ENCODE peak calls at places on chromosomes 11 and 22, in four cellular contexts. C is A549, H is K562, W is HepG2. F is an unnamed sample.

GRCh38 chr11:115501895-115502589 is 2.2 kb downstream of the CADM1 start:
- DNase-seq in W (peak), C (no peak), H (no peak), F (no peak)

GRCh38 chr22:37082251-37082650 is 27.3 kb downstream of the TMPRSS6 start:
- DNase-seq in W (no peak), C (no peak), H (no peak), F (no peak)

GRCh38 chr11:114399903-114400221 is 449 bp downstream of the C11orf71 start:
- DNase-seq in W (peak), H (peak), C (no peak), F (no peak)

GRCh38 chr11:63974259-63975143 is at the start of gene COX8A:
- DNase-seq in H (peak), W (peak), C (peak), F (peak)

GRCh38 chr11:17257200-17257599 is 19.3 kb upstream of the NUCB2 start:
- DNase-seq in C (peak), W (no peak), H (no peak), F (no peak)

GRCh38 chr11:57792870-57793269 is 31.3 kb downstream of the CTNND1 start:
- DNase-seq in C (peak), H (no peak), W (no peak), F (peak)

GRCh38 chr11:74380746-74381439 is 17.3 kb downstream of the PGM2L1 start:
- DNase-seq in W (no peak), H (no peak), C (peak), F (no peak)

GRCh38 chr22:24176630-24177029 is 4.7 kb upstream of the SUSD2 start:
- DNase-seq in W (no peak), H (no peak), C (no peak), F (no peak)

GRCh38 chr22:45170001-45170466 is 6.3 kb downstream of the NUP50 start:
- DNase-seq in H (peak), C (no peak), W (no peak), F (no peak)

GRCh38 chr11:122879785-122880184 is 2.8 kb upstream of the JHY start:
- DNase-seq in C (peak), W (no peak), H (no peak), F (no peak)

GRCh38 chr11:130728185-130729160 is 187.8 kb downstream of the SNX19 start:
- DNase-seq in C (no peak), H (no peak), W (no peak), F (no peak)

GRCh38 chr11:111823131-111823530 is 48.2 kb downstream of the ALG9 start:
- DNase-seq in C (no peak), H (no peak), W (no peak), F (no peak)

GRCh38 chr22:46202897-46203589 is 47.0 kb downstream of the CDPF1 start:
- DNase-seq in H (no peak), W (no peak), C (no peak), F (no peak)

GRCh38 chr11:129862123-129862522 is 33.3 kb downstream of the NFRKB start:
- DNase-seq in C (peak), W (no peak), H (no peak), F (no peak)

GRCh38 chr11:67289651-67290479 is 762 bp downstream of the ANKRD13D start:
- DNase-seq in W (no peak), C (peak), H (no peak), F (peak)

GRCh38 chr22:30705710-30706651 is 11.3 kb downstream of the OSBP2 start:
- DNase-seq in C (no peak), W (peak), H (no peak), F (no peak)

DNA sequence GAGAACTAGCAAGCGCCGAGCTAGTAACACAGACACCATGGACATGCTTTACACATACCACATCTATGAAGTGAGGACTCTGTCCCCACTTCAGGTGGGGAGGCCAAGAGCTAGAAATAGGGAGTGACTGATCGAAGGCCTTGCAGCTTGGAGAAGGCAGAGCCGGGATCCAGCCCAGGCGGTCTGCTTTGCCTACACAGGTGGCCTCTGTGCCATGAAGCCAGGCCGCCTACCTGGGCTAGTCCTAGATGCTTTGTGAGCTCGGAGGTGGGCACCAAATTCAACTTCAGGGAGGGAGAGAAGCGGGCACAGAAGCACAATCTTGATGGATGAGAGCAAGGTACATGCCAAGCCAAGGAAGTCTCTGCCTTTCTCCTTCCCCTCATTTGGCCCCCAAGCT is 117.2 kb downstream of the TIMP3 start:
- DNase-seq in W (no peak), H (no peak), C (no peak), F (no peak)
- TF ChIP-seq MYC in W (no peak), H (no peak), C (no peak), F (no peak)

GRCh38 chr22:25849514-25849913 is 107.5 kb downstream of the MYO18B start:
- DNase-seq in C (no peak), W (no peak), H (no peak), F (no peak)
- TF ChIP-seq JUN in C (no peak), W (no peak), H (no peak), F (no peak)

DNA sequence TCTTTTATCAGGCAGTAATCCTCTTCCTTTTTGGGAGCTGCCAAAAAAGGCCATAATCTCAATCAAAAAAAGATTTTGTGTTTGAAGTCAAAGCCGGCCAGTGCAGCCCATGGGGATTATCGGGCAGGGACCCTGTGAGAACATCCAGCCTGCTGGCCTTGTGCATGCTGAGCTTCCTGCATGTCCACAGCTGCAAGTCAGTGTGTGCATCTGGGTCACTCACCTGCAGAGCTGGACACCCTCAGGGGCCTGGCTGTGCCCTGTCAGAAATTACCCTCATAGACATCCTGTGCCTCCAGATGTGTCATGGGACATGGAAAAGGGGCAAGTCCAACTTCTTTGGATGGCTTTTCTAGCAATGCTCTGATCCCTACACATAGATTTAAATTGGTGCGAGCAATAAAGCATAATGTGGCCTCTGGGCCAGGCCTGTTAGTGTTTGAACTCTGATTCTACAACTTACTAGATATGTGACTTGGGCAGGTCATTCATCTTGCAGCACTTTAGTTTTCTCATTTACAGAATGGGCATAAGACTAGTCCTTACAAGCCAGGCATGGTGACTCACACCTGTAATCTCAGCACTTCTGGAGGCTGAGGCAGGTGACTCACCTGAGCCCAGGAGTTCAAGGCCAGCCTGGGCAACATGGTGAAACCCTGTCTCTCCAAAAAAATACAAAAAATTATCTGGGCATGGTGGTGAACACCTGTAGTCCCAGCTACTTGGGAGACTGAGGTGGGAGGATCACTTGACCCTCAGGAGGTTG is 81.6 kb upstream of the LARGE1 start:
- DNase-seq in W (no peak), H (no peak), C (no peak), F (no peak)
- TF ChIP-seq MYC in W (no peak), H (no peak), C (no peak), F (no peak)

GRCh38 chr22:19598054-19598855 is 74.0 kb upstream of the CLDN5 start:
- DNase-seq in W (no peak), H (peak), C (no peak), F (no peak)

GRCh38 chr22:19595532-19595931 is 71.3 kb upstream of the CLDN5 start:
- DNase-seq in W (no peak), H (peak), C (no peak), F (no peak)

GRCh38 chr22:19599004-19599403 is 74.8 kb upstream of the CLDN5 start:
- DNase-seq in W (no peak), H (no peak), C (no peak), F (no peak)

GRCh38 chr22:19596680-19597398 is 72.6 kb upstream of the CLDN5 start:
- DNase-seq in C (no peak), H (peak), W (peak), F (no peak)

DNA sequence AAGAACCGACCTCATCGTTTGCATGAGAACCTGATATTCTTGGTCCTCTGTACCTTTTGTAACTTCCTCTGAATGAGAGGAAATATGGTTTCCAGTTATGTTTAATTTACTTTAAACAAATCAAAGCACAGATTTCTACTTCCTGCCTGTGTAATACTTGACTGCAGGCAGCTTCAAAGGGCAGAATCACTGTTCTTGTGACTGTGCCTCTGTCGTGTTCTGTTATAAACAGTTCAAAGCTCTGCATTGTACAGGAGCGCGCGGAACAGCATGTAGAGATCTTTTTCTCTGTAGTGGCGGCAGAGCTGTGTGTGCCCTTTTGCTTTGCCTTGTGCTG is 73.2 kb upstream of the CLDN5 start:
- DNase-seq in H (peak), W (peak), C (no peak), F (peak)
- TF ChIP-seq JUN in H (no peak), W (no peak), C (no peak), F (no peak)

GRCh38 chr22:22706253-22706940 is 62.0 kb downstream of the GGTLC2 start:
- DNase-seq in C (no peak), H (no peak), W (no peak), F (no peak)
- TF ChIP-seq MYC in C (no peak), H (no peak), W (no peak), F (no peak)

GRCh38 chr11:112837162-112837826 is 123.9 kb upstream of the NCAM1 start:
- DNase-seq in C (peak), W (no peak), H (no peak), F (no peak)
- TF ChIP-seq JUN in C (no peak), W (no peak), H (no peak), F (no peak)

DNA sequence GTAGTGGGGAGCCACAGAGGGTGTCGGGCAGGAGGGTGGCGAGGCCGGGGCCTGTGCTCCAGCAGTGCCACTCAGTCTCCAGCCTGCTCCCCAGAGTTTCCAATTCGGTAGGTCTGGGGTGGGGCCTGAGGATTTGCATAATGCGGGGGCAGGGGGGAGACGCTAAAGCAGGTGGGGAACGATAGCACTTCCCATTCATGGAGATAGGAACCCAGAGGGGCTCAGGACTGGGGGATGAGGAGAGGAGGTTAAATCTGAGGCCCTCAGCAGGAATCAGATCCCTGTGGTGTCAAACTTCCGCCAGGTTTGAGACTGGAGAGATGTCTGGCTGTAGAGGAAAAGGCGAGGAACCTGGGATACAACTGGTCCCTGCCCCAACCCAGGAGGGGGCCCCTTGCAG is 29.8 kb downstream of the WNT11 start:
- DNase-seq in W (no peak), C (no peak), H (no peak), F (no peak)
- TF ChIP-seq MYC in W (no peak), C (no peak), H (no peak), F (no peak)